ENCODE peak calls at places on chromosomes 5 and 9, in eight cellular contexts. Y is LoVo; O is non-pigmented ciliary epithelial cell; R is astrocyte of the spinal cord; F is EL; N is stimulated activated CD4-positive, alpha-beta T cell treated with anti-CD3 and anti-CD28 coated beads, TNF-alpha, amount 100 ng/mL, for 1 hour; S is ELF-1; A is hypothalamus. M is an unnamed sample.

GRCh38 chr5:176694146-176694545 is 46.9 kb downstream of the TSPAN17 start:
- DNase-seq in F (no peak), S (no peak), R (no peak), N (no peak), O (no peak), A (no peak), Y (no peak), M (no peak)

GRCh38 chr5:108461628-108462367 is 79.9 kb upstream of the FBXL17 start:
- DNase-seq in N (no peak), Y (no peak), A (no peak), F (peak), O (peak), S (no peak), R (peak), M (no peak)

GRCh38 chr9:134209731-134210311 is 45.5 kb upstream of the RNU6ATAC start:
- DNase-seq in O (no peak), A (no peak), N (no peak), Y (no peak), F (no peak), S (no peak), R (no peak), M (no peak)

GRCh38 chr9:85742630-85742928 is 825 bp upstream of the AGTPBP1 start:
- DNase-seq in S (no peak), A (no peak), O (peak), Y (peak), R (peak), N (no peak), F (peak), M (no peak)

GRCh38 chr9:75889577-75889976 is 896 bp upstream of the PCSK5 start:
- DNase-seq in R (no peak), F (no peak), S (no peak), A (no peak), Y (peak), N (no peak), O (no peak), M (no peak)

GRCh38 chr9:17503196-17503595 is 75.7 kb upstream of the SH3GL2 start:
- DNase-seq in O (no peak), S (no peak), Y (no peak), A (no peak), F (no peak), R (no peak), N (no peak), M (no peak)

GRCh38 chr9:21465859-21466518 is 16.1 kb downstream of the IFNE start:
- DNase-seq in F (peak), N (no peak), S (peak), R (peak), O (peak), Y (peak), A (no peak), M (no peak)

GRCh38 chr5:141821430-141821925 is 56.7 kb downstream of the PCDH1 start:
- DNase-seq in O (no peak), N (no peak), Y (no peak), F (peak), S (no peak), R (peak), A (no peak), M (no peak)

GRCh38 chr5:78903936-78904335 is 81.2 kb downstream of the ARSB start:
- DNase-seq in A (no peak), S (no peak), R (peak), N (no peak), F (peak), Y (no peak), O (no peak), M (no peak)

GRCh38 chr5:94463739-94464138 is 154.7 kb downstream of the KIAA0825 start:
- DNase-seq in S (no peak), F (peak), R (no peak), O (no peak), Y (no peak), N (no peak), A (no peak), M (no peak)

GRCh38 chr9:121439711-121440110 is 59.9 kb downstream of the GGTA1 start:
- DNase-seq in Y (no peak), S (no peak), N (no peak), O (no peak), F (no peak), A (no peak), R (no peak), M (no peak)

GRCh38 chr9:38207247-38207778 is 138.3 kb upstream of the SHB start:
- DNase-seq in R (no peak), A (no peak), F (no peak), O (no peak), Y (no peak), S (no peak), N (no peak), M (no peak)

GRCh38 chr5:132190161-132190817 is 37.4 kb downstream of the P4HA2 start:
- DNase-seq in S (peak), Y (peak), R (peak), N (no peak), A (no peak), O (peak), F (peak), M (peak)

GRCh38 chr9:99158629-99159028 is 53.7 kb downstream of the TGFBR1 start:
- DNase-seq in Y (no peak), S (no peak), N (no peak), F (no peak), R (no peak), O (no peak), A (no peak), M (no peak)

GRCh38 chr5:514101-514485 is 10.2 kb downstream of the SLC9A3 start:
- DNase-seq in N (no peak), O (no peak), F (no peak), Y (no peak), A (no peak), R (no peak), S (no peak), M (no peak)

GRCh38 chr5:179271301-179271650 is 74.0 kb downstream of the ADAMTS2 start:
- DNase-seq in Y (no peak), F (no peak), O (no peak), N (no peak), A (no peak), R (no peak), S (no peak), M (no peak)

M was measured in NCI-H2081 treated with DMSO at 0.1 percent for 48 hours.